ENCODE peak calls at places on chromosomes 13 and 19, in nine cellular contexts. W is dorsolateral prefrontal cortex; K is HFF-Myc; C is CD4-positive, alpha-beta T cell; E is C1 segment of cervical spinal cord; I is cardiac muscle cell; U is activated T-cell treated with anti-CD3 and anti-CD28 coated beads, Interleukin-2, amount 50 U/mL, for 4 hours; G is thoracic aorta; B is activated CD8-positive, alpha-beta T cell treated with anti-CD3 and anti-CD28 coated beads for 36 hours. V is an unnamed sample.

GRCh38 chr13:91313103-91313502 is 34.4 kb upstream of the MIR17HG start:
- DNase-seq in G (no peak), W (no peak), I (peak; percentile 30), C (no peak), E (no peak), K (no peak), B (peak; percentile 37), U (no peak), V (no peak)

GRCh38 chr19:52778811-52779210 is 7.8 kb downstream of the ZNF600 start:
- DNase-seq in B (peak; percentile 79), G (no peak), C (no peak), K (no peak), W (no peak), E (no peak), I (no peak), U (peak; percentile 30), V (no peak)

GRCh38 chr13:99087954-99088491 is 110.2 kb upstream of the DOCK9 start:
- DNase-seq in I (no peak), W (peak; percentile 16), G (no peak), C (peak; percentile 8), E (no peak), K (no peak), U (no peak), B (peak; percentile 40), V (no peak)

GRCh38 chr13:38883783-38884182 is 106.8 kb downstream of the STOML3 start:
- DNase-seq in W (no peak), I (peak; percentile 28), U (no peak), E (no peak), C (no peak), G (no peak), B (no peak), K (no peak), V (no peak)

GRCh38 chr19:54415208-54415900 is at the start of gene TTYH1:
- DNase-seq in E (peak; percentile 36), G (no peak), I (no peak), C (no peak), K (no peak), U (peak; percentile 29), W (peak; percentile 70), B (peak; percentile 58), V (no peak)

GRCh38 chr19:9323557-9323918 is 441 bp upstream of the ZNF559 start:
- DNase-seq in G (peak; percentile 14), C (peak; percentile 14), W (peak; percentile 66), B (peak; percentile 76), I (peak; percentile 91), U (peak; percentile 7), K (peak; percentile 22), E (peak; percentile 65), V (no peak)

GRCh38 chr13:82636119-82636518 is 1246.2 kb downstream of the SLITRK1 start:
- DNase-seq in C (no peak), G (no peak), W (no peak), U (no peak), I (peak; percentile 28), K (no peak), E (no peak), B (no peak), V (no peak)

GRCh38 chr19:5193192-5193591 is 147.4 kb downstream of the PTPRS start:
- DNase-seq in K (no peak), C (no peak), B (no peak), E (no peak), U (no peak), G (no peak), W (no peak), I (no peak), V (no peak)

GRCh38 chr13:60351326-60351725 is 45.7 kb upstream of the TDRD3 start:
- DNase-seq in K (peak; percentile 88), W (no peak), C (no peak), G (no peak), B (no peak), E (no peak), I (peak; percentile 91), U (no peak), V (no peak)

GRCh38 chr19:55212447-55212846 is 3.1 kb upstream of the PTPRH start:
- DNase-seq in W (no peak), B (peak; percentile 76), K (no peak), U (no peak), I (no peak), C (no peak), E (no peak), G (no peak), V (peak; percentile 32)

GRCh38 chr19:51788936-51789795 is 5.8 kb upstream of the FPR3 start:
- DNase-seq in K (no peak), U (no peak), E (no peak), B (no peak), W (no peak), G (no peak), I (peak; percentile 53), C (no peak), V (no peak)

GRCh38 chr13:50731400-50731799 is 112.1 kb downstream of the DLEU7 start:
- DNase-seq in B (no peak), I (peak; percentile 75), E (no peak), U (no peak), C (no peak), W (no peak), K (peak; percentile 59), G (no peak), V (no peak)

GRCh38 chr13:93700115-93700514 is 473.5 kb downstream of the GPC6 start:
- DNase-seq in U (no peak), B (no peak), G (no peak), C (no peak), K (no peak), I (no peak), E (no peak), W (no peak), V (no peak)

GRCh38 chr19:19459707-19460251 is 54.3 kb downstream of the GATAD2A start:
- DNase-seq in B (peak; percentile 89), I (peak; percentile 58), K (no peak), E (no peak), U (peak; percentile 58), C (peak; percentile 56), W (no peak), G (no peak), V (peak; percentile 58)

V was measured in CD4-positive, CD25-positive, alpha-beta regulatory T cell.